ENCODE peak calls at places on chromosomes 3 and 15, in four cellular contexts. L is HepG2, I is K562, E is GM12878. G is an unnamed sample.

GRCh38 chr3:129591932-129592331 is 14.5 kb downstream of the PLXND1 start:
- DNase-seq in L (no peak), I (no peak), E (no peak), G (no peak)

GRCh38 chr3:171972965-171973364 is 66.4 kb upstream of the FNDC3B start:
- DNase-seq in L (no peak), I (no peak), E (no peak), G (no peak)

GRCh38 chr15:100170280-100170654 is 171.5 kb downstream of the ADAMTS17 start:
- DNase-seq in L (no peak), I (no peak), E (peak; percentile 89), G (no peak)

GRCh38 chr15:82647045-82647834 is at the start of gene CPEB1:
- DNase-seq in L (no peak), I (peak; percentile 87), E (no peak), G (peak; percentile 49)

GRCh38 chr3:129224984-129225393 is 24.4 kb upstream of the COPG1 start:
- DNase-seq in L (peak; percentile 92), I (no peak), E (no peak), G (no peak)

GRCh38 chr3:144369151-144369879 is 397.7 kb downstream of the DIPK2A start:
- DNase-seq in L (no peak), I (no peak), E (no peak), G (no peak)

GRCh38 chr15:49062900-49063299 is 16.7 kb upstream of the SECISBP2L start:
- DNase-seq in L (no peak), I (no peak), E (no peak), G (no peak)

GRCh38 chr3:99929409-99930139 is 111.9 kb downstream of the CMSS1 start:
- DNase-seq in L (no peak), I (no peak), E (no peak), G (no peak)

GRCh38 chr15:78018445-78018844 is 59.1 kb downstream of the TBC1D2B start:
- DNase-seq in L (peak; percentile 13), I (no peak), E (no peak), G (no peak)

GRCh38 chr3:55958605-55959004 is 471.5 kb upstream of the WNT5A start:
- DNase-seq in L (no peak), I (no peak), E (no peak), G (no peak)

GRCh38 chr3:124118397-124118796 is 126.5 kb upstream of the ROPN1 start:
- DNase-seq in L (no peak), I (no peak), E (no peak), G (no peak)

GRCh38 chr3:194277547-194278091 is 73.5 kb downstream of the CPN2 start:
- DNase-seq in L (no peak), I (no peak), E (no peak), G (no peak)

GRCh38 chr3:31724681-31725080 is 192.0 kb downstream of the STT3B start:
- DNase-seq in L (no peak), I (peak; percentile 20), E (no peak), G (no peak)

GRCh38 chr3:16466822-16467221 is 46.7 kb downstream of the RFTN1 start:
- DNase-seq in L (no peak), I (no peak), E (no peak), G (no peak)

GRCh38 chr15:42153874-42154575 is 2.4 kb downstream of the PLA2G4F start:
- DNase-seq in L (no peak), I (no peak), E (no peak), G (no peak)

GRCh38 chr15:71883447-71883846 is 73.1 kb downstream of the NR2E3 start:
- DNase-seq in L (no peak), I (no peak), E (peak; percentile 20), G (no peak)

GRCh38 chr15:76163429-76164020 is 103.7 kb downstream of the TMEM266 start:
- DNase-seq in L (peak; percentile 43), I (no peak), E (no peak), G (no peak)

GRCh38 chr15:26867199-26868007 is 541 bp downstream of the GABRA5 start:
- DNase-seq in L (no peak), I (no peak), E (no peak), G (peak; percentile 48)

GRCh38 chr3:31733234-31733667 is 200.5 kb downstream of the STT3B start:
- DNase-seq in L (no peak), I (no peak), E (no peak), G (no peak)

GRCh38 chr3:134655706-134656105 is 4.9 kb upstream of the KY start:
- DNase-seq in L (no peak), I (no peak), E (no peak), G (no peak)

GRCh38 chr3:181844227-181844626 is 132.5 kb downstream of the SOX2 start:
- DNase-seq in L (no peak), I (no peak), E (no peak), G (no peak)
- TF ChIP-seq CREM in L (no peak), I (no peak), E (no peak), G (no peak)

DNA sequence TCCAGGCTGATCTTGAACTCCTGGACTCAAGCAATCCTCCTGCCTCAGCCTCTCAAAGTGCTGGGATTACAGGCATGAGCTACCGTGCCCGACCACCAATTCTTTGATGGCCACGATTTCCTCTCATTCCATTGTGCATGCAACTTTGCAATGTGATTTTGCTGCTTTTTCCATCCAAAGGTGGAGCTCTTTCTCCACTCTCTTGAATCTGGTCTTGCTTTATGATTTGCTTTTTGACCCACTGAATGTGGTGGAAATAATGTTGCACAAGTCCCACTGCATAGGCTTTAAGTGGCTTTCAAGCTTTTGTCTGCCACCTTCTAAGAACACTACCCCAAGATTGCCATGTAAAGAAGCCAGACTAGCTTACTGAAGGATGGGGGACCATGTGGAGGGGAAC is 10.6 kb downstream of the RPS27L start:
- DNase-seq in L (no peak), I (no peak), E (no peak), G (no peak)
- TF ChIP-seq CBFB in L (no peak), I (no peak), E (no peak), G (no peak)

DNA sequence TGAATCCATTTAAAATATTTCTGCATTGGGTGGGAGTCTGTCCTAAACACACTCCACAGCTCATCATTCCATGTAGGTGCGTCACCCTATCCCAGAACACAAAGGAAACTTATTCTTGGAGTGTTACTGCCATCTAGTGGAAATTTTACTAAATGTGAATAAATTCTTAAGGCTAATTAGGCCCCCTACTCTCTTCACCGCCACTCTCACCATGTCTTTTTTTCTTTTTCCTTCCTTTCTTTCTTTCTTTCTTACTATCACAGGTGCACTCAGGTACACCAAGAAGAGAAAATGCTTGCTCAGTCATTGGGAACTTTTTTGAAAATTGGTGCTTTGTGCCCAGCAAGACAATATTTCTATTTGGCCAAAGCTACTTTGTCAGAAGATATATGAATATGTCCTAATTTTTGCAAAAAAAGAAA is 26.4 kb upstream of the ATP8B4 start:
- DNase-seq in L (peak; percentile 78), I (peak; percentile 79), E (peak; percentile 16), G (no peak)
- TF ChIP-seq CREM in L (no peak), I (no peak), E (no peak), G (no peak)

DNA sequence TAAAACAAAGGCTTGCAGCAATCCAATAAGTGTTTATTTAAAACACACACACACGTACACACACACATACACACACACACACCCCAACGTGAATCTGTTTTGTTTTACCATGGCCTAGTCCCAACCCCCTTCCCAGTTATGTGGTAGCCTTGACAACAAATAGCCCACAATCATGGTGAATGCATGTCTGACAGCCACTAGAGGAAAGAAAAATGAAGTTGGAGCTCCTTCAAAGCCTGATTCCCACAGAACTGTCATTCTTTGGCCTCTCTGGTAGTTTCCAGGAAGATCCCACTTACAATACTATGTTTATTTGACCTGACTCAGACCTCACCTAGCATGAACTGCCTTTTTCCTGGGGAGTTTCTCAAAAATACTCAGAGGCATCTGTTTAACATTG is 65.1 kb downstream of the FAIM start:
- DNase-seq in L (peak; percentile 43), I (peak; percentile 18), E (no peak), G (no peak)
- TF ChIP-seq CBFB in L (no peak), I (no peak), E (no peak), G (no peak)

GRCh38 chr3:15405448-15406050 is 21.8 kb downstream of the METTL6 start:
- DNase-seq in L (peak; percentile 40), I (peak; percentile 76), E (no peak), G (no peak)
- TF ChIP-seq CREM in L (no peak), I (no peak), E (no peak), G (no peak)

GRCh38 chr3:33061782-33062181 is 35.2 kb downstream of the GLB1 start:
- DNase-seq in L (no peak), I (no peak), E (no peak), G (no peak)

GRCh38 chr3:33060609-33061337 is 36.2 kb downstream of the GLB1 start:
- DNase-seq in L (no peak), I (no peak), E (no peak), G (no peak)

GRCh38 chr3:33064929-33065328 is 32.0 kb downstream of the GLB1 start:
- DNase-seq in L (peak; percentile 15), I (peak; percentile 50), E (no peak), G (no peak)

GRCh38 chr3:33062814-33063346 is 34.1 kb downstream of the GLB1 start:
- DNase-seq in L (no peak), I (no peak), E (no peak), G (no peak)

GRCh38 chr3:33063651-33064051 is 33.3 kb downstream of the GLB1 start:
- DNase-seq in L (no peak), I (no peak), E (peak; percentile 42), G (no peak)
- TF ChIP-seq CBFB in L (no peak), I (no peak), E (no peak), G (no peak)

DNA sequence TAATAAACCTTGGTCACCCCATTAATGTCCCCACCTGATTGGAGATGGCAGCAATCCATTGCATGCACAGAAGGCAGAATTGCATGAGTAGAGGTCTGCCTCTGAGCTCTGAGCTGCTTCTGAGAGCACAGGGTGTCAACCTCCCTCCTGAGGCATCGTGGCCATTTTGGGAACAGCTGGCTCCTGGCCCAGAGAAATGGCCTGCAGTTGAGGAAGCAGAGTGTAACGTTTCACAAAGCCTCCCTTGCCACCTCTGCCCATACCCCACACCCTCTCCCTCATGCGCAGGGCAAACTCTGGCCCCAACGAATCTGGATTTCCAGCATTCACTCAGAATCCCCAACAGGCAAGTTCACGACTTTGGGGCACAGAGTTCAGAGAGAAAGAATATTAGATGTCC is 198.9 kb downstream of the ADAMTS9 start:
- DNase-seq in L (no peak), I (no peak), E (no peak), G (no peak)
- TF ChIP-seq CREM in L (no peak), I (no peak), E (no peak), G (no peak)

GRCh38 chr15:52466134-52466701 is 62.5 kb downstream of the MYO5A start:
- DNase-seq in L (no peak), I (no peak), E (peak; percentile 97), G (peak; percentile 51)

GRCh38 chr15:52464478-52464877 is 64.2 kb downstream of the MYO5A start:
- DNase-seq in L (no peak), I (no peak), E (peak; percentile 90), G (no peak)

GRCh38 chr15:52463638-52464037 is 65.0 kb downstream of the MYO5A start:
- DNase-seq in L (no peak), I (no peak), E (no peak), G (no peak)

GRCh38 chr15:52464040-52464439 is 64.6 kb downstream of the MYO5A start:
- DNase-seq in L (no peak), I (no peak), E (no peak), G (no peak)

GRCh38 chr15:52462806-52463360 is 65.8 kb downstream of the MYO5A start:
- DNase-seq in L (no peak), I (no peak), E (no peak), G (no peak)
- TF ChIP-seq CBFB in L (no peak), I (no peak), E (no peak), G (no peak)

GRCh38 chr3:132417695-132418520 is 606 bp downstream of the DNAJC13 start:
- DNase-seq in L (peak; percentile 53), I (peak; percentile 77), E (peak; percentile 31), G (peak; percentile 49)
- TF ChIP-seq CREM in L (no peak), I (peak; percentile 13), E (no peak), G (no peak)